ENCODE peak calls at places on chromosomes 7 and 10, in six cellular contexts. J, T, I, E, P and Q are unnamed samples.
A peak's percentile ranks its signal among the peaks of the same experiment; 100 is the strongest.

GRCh38 chr7:151785681-151785965 is 91.3 kb downstream of the PRKAG2 start:
- DNase-seq in T (no peak), J (no peak), E (no peak), I (no peak), P (no peak), Q (no peak)

GRCh38 chr7:103989200-103989784 is at the start of gene RELN:
- DNase-seq in T (no peak), J (peak; percentile 74), E (no peak), I (no peak), P (peak; percentile 16), Q (peak; percentile 19)

GRCh38 chr10:43420369-43421200 is 11.6 kb upstream of the HNRNPF start:
- DNase-seq in I (peak; percentile 49), J (peak; percentile 70), E (peak; percentile 90), T (peak; percentile 74), P (peak; percentile 68), Q (peak; percentile 95)

GRCh38 chr10:83666762-83667161 is 472.5 kb upstream of the GHITM start:
- DNase-seq in I (no peak), P (peak; percentile 58), E (no peak), J (no peak), T (no peak), Q (peak; percentile 77)

GRCh38 chr10:102493771-102494170 is 8.7 kb downstream of the ACTR1A start:
- DNase-seq in E (no peak), T (no peak), P (no peak), J (no peak), I (no peak), Q (no peak)

GRCh38 chr7:44595934-44596635 is 10.3 kb upstream of the OGDH start:
- DNase-seq in T (no peak), E (no peak), J (no peak), I (no peak), P (no peak), Q (peak; percentile 34)

GRCh38 chr10:90192825-90193224 is 491.4 kb downstream of the KIF20B start:
- DNase-seq in I (no peak), P (no peak), T (no peak), J (no peak), E (no peak), Q (no peak)

GRCh38 chr7:62361-63116 is 129.8 kb upstream of the FAM20C start:
- DNase-seq in I (no peak), T (no peak), J (no peak), E (no peak), P (no peak), Q (no peak)

GRCh38 chr7:41130021-41130420 is 572.9 kb downstream of the INHBA start:
- DNase-seq in P (no peak), T (no peak), E (no peak), J (no peak), I (no peak), Q (no peak)

GRCh38 chr7:85184599-85185354 is 2.1 kb downstream of the SEMA3D start:
- DNase-seq in E (no peak), T (peak; percentile 23), P (peak; percentile 36), I (no peak), J (peak; percentile 71), Q (peak; percentile 48)

GRCh38 chr10:9302142-9302746 is 1247.8 kb downstream of the GATA3 start:
- DNase-seq in P (peak; percentile 34), E (no peak), J (peak; percentile 55), I (peak; percentile 16), T (peak; percentile 63), Q (peak; percentile 53)

GRCh38 chr10:8314486-8314885 is 260.0 kb downstream of the GATA3 start:
- DNase-seq in T (no peak), E (no peak), I (no peak), P (no peak), J (no peak), Q (no peak)

GRCh38 chr10:133009218-133009954 is 67.0 kb upstream of the CFAP46 start:
- DNase-seq in J (no peak), T (peak; percentile 27), E (peak; percentile 81), P (no peak), I (peak; percentile 36), Q (no peak)

GRCh38 chr7:151008143-151008510 is 16.2 kb downstream of the ATG9B start:
- DNase-seq in J (no peak), I (no peak), P (no peak), E (no peak), T (no peak), Q (peak; percentile 54)

GRCh38 chr10:54905793-54906192 is 104.8 kb upstream of the PCDH15 start:
- DNase-seq in J (no peak), E (no peak), I (no peak), T (no peak), P (no peak), Q (no peak)

GRCh38 chr7:4015996-4016395 is 666.1 kb upstream of the FOXK1 start:
- DNase-seq in J (no peak), I (no peak), E (no peak), P (no peak), T (no peak), Q (no peak)

GRCh38 chr10:17647316-17647715 is 3.4 kb downstream of the STAM start:
- DNase-seq in E (no peak), P (peak; percentile 26), J (no peak), I (no peak), T (no peak), Q (no peak)

GRCh38 chr7:42972703-42973500 is 40.7 kb downstream of the MRPL32 start:
- DNase-seq in T (peak; percentile 72), J (no peak), E (no peak), I (peak; percentile 48), P (peak; percentile 99), Q (peak; percentile 99)

GRCh38 chr10:55203319-55203718 is 402.3 kb upstream of the PCDH15 start:
- DNase-seq in T (peak; percentile 13), P (peak; percentile 35), E (no peak), J (no peak), I (no peak), Q (peak; percentile 30)

GRCh38 chr7:141071260-141071854 is 2.5 kb upstream of the TMEM178B start:
- DNase-seq in T (peak; percentile 23), E (peak; percentile 38), P (no peak), I (peak; percentile 23), J (peak; percentile 91), Q (no peak)

GRCh38 chr7:20338285-20338684 is 7.6 kb downstream of the ITGB8 start:
- DNase-seq in J (no peak), P (no peak), E (no peak), I (no peak), T (no peak), Q (no peak)

DNA sequence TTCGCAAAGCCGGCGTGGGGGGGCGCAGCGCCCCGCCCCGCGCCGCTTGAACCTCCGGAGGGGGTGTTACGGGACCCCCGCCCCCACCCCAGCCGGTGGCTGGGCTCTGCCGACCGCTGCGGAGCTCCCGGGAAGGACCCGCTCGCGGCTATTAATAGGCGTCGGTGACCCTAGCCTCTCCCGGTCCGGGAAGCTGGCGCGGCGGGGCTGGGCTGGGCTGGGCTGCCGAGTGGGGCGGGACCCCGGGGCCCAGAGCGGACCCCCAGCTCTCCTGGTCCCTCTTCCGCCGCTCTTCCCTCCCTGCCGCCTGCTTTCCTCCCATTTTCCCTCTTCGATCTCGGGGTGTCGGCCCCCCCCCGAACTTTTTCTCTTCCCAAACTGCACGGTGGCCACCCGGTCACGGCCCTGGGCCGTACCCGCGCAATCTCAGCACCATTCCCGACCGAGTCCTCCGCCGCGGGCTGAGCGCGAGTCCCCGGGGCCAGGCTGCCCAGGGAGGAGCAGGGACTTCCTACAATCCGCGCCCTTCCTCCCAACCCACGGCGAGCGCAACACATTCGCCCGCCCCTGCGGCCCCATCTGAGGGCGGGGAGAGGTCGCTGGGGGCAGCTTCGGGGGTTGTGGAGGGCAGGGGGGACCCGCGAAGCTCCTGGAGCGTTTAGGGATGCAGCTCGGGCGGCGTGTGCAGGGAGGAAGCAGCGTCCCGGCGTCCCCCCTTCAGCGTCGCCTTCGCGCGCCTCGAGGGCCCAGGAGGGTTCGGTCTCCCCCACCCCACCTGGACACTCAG is 3.1 kb upstream of the ELFN1 start:
- DNase-seq in P (no peak), E (no peak), T (no peak), I (peak; percentile 62), J (peak; percentile 52), Q (peak; percentile 20)
- H3K4me1 ChIP-seq in P (peaks cover 19% of the 10 kb centered on the region), E (peaks cover 75% of the 10 kb centered on the region), T (peaks cover 5% of the 10 kb centered on the region), I (peaks cover 35% of the 10 kb centered on the region), J (peaks cover 45% of the 10 kb centered on the region), Q (peaks cover 64% of the 10 kb centered on the region)

DNA sequence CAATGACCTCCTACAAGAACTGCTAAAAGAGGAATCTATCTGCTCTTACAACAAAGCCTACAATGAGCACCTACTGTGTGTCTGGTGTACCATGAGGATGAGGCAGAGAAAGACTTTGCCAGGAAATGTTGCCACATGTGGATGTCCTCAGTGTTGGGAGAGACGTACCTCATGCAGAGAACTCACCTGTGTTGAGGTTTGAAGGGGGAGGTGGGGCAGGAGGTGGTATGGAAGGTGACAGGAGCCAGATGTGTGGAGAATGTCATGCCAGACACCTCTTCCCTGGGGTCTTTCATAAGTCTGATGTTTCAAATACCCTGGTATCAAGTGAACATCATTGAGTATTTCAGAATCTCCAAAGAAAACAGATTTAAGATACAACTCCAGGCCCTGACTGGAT is 220.1 kb upstream of the RNF32 start:
- DNase-seq in P (no peak), J (no peak), T (no peak), E (no peak), I (no peak), Q (no peak)
- H3K4me1 ChIP-seq in P (no peaks in the 10 kb centered on the region), J (no peaks in the 10 kb centered on the region), T (no peaks in the 10 kb centered on the region), E (no peaks in the 10 kb centered on the region), I (no peaks in the 10 kb centered on the region), Q (no peaks in the 10 kb centered on the region)

GRCh38 chr10:70829543-70829942 is 13.8 kb downstream of the SGPL1 start:
- DNase-seq in T (no peak), E (no peak), I (no peak), J (no peak), P (no peak), Q (no peak)

GRCh38 chr10:70828923-70829322 is 13.2 kb downstream of the SGPL1 start:
- DNase-seq in T (peak; percentile 98), J (no peak), P (no peak), I (no peak), E (no peak), Q (no peak)

GRCh38 chr10:70832236-70832635 is 16.5 kb downstream of the SGPL1 start:
- DNase-seq in T (no peak), J (no peak), I (no peak), E (no peak), P (peak; percentile 49), Q (peak; percentile 21)

GRCh38 chr10:70832852-70833542 is 17.2 kb downstream of the SGPL1 start:
- DNase-seq in T (peak; percentile 97), I (no peak), P (peak; percentile 98), J (no peak), E (no peak), Q (peak; percentile 94)

DNA sequence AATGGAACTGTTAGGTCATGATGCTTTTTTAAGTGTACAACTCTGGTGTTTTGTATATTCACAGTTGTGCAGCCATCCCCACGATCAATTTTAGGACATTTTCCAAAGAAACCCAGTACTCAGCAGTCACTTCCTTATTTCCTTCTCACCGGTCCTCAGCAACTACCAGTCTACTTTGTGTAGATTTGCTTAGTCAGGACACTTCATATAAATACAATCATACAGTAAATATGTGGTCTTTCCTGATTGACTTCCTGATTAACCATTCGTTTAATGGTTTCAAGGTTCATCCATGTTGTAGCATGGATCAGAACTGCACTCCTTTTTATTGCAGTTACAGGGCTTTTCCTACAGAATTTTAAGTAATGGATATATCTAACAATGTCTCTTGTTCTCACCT is 14.4 kb downstream of the SGPL1 start:
- DNase-seq in J (no peak), T (peak; percentile 100), P (no peak), E (no peak), I (no peak), Q (peak; percentile 19)
- H3K4me1 ChIP-seq in J (no peaks in the 10 kb centered on the region), T (peaks cover 88% of the 10 kb centered on the region), P (peaks cover 47% of the 10 kb centered on the region), E (peaks cover 65% of the 10 kb centered on the region), I (peaks cover 15% of the 10 kb centered on the region), Q (peaks cover 1% of the 10 kb centered on the region)

DNA sequence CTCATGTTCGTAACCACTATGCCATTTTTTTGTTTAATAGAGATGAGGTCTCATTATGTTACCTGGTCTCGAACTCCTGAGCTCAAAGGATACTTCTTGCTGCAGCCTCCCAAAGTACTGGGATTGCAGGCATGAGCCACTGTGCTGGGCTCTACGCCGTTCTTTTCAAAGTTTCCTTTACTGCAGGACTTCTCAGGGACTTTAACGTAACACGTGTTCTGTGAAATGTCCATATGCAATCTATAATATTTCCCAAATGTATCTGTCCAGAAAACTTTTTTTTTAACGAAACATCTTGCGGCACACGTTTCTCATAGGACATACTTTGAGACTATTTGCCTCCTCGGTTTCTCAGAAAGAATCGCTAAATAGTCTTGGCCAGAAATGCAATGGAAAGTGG is 96.4 kb downstream of the ELMO1 start:
- DNase-seq in P (no peak), E (no peak), T (no peak), I (no peak), J (no peak), Q (no peak)
- H3K4me1 ChIP-seq in P (no peaks in the 10 kb centered on the region), E (peaks cover 75% of the 10 kb centered on the region), T (no peaks in the 10 kb centered on the region), I (peaks cover 8% of the 10 kb centered on the region), J (peaks cover 11% of the 10 kb centered on the region), Q (no peaks in the 10 kb centered on the region)